ENCODE peak calls at places on chromosomes 6 and 20, in six cellular contexts. N, E, A, R, Q and I are unnamed samples.

GRCh38 chr20:33273117-33273851 is 9.7 kb upstream of the BPIFB1 start:
- DNase-seq in N (no peak), E (no peak), A (no peak), R (no peak), Q (no peak), I (no peak)

GRCh38 chr6:32194825-32195651 is 2.6 kb upstream of the GPSM3 start:
- DNase-seq in N (peak), E (peak), A (peak), R (peak), Q (no peak), I (no peak)

GRCh38 chr20:17904027-17904426 is 64.6 kb downstream of the SNX5 start:
- DNase-seq in N (no peak), E (no peak), A (no peak), R (no peak), Q (no peak), I (no peak)

GRCh38 chr6:7647504-7647903 is 57.5 kb downstream of the SNRNP48 start:
- DNase-seq in N (no peak), E (no peak), A (no peak), R (no peak), Q (no peak), I (no peak)

GRCh38 chr6:138309695-138310094 is 68.0 kb upstream of the SMIM28 start:
- DNase-seq in N (no peak), E (no peak), A (no peak), R (no peak), Q (no peak), I (no peak)

GRCh38 chr6:47102331-47102730 is 60.2 kb upstream of the ADGRF1 start:
- DNase-seq in N (no peak), E (no peak), A (no peak), R (no peak), Q (no peak), I (no peak)

GRCh38 chr6:30151580-30151979 is 9.4 kb downstream of the TRIM10 start:
- DNase-seq in N (no peak), E (no peak), A (no peak), R (no peak), Q (no peak), I (no peak)

GRCh38 chr6:128358111-128358780 is 162.2 kb downstream of the PTPRK start:
- DNase-seq in N (peak), E (peak), A (no peak), R (peak), Q (no peak), I (no peak)

GRCh38 chr20:38202982-38203293 is 37.9 kb upstream of the TGM2 start:
- DNase-seq in N (no peak), E (no peak), A (no peak), R (no peak), Q (no peak), I (no peak)

DNA sequence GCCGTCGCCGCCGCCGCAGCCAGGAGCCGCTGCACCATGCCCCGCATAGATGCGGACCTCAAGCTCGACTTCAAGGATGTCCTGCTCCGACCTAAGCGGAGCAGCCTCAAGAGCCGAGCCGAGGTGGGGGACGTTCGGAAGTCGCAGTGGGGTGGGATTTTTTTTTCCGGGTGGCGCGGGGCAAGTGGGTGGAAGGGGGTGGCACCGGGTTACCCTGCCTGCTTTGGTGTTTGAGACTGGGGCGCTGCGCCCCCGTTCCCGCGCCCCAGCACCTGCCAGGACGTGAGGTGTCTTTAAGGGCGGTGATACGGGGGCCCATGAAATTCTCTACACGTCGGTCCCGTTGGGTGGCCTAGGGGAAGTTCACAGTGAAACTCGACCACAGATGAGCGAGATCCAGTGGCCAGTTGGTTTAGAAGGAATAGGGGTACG is 287 bp downstream of the GMPR start:
- DNase-seq in N (no peak), E (no peak), A (no peak), R (no peak), Q (no peak), I (no peak)
- H3K9ac ChIP-seq in N (peak), E (peak), A (no peak), R (peak), Q (peak), I (peak)

DNA sequence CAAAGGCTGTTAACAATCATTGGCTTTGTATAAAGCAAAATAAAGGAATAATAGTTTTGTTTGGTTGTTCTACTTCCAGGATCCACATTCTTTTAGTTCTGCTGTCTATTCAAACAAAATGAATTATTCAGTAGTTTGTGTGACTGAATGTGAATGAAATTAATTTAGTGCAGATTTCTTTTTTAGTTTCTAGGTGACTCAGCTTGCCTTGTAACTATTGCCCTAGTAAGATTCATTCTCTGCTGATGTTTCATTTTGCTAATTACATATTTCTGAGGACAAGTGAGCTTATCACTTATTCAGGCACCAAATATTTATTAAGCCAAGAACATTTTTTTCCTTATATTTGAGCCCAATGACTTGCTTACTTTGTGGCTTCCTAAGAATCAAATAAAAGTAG is 46.5 kb upstream of the RIPOR2 start:
- DNase-seq in N (peak), E (peak), A (no peak), R (peak), Q (no peak), I (no peak)
- H3K9ac ChIP-seq in N (no peak), E (peak), A (no peak), R (no peak), Q (no peak), I (no peak)

DNA sequence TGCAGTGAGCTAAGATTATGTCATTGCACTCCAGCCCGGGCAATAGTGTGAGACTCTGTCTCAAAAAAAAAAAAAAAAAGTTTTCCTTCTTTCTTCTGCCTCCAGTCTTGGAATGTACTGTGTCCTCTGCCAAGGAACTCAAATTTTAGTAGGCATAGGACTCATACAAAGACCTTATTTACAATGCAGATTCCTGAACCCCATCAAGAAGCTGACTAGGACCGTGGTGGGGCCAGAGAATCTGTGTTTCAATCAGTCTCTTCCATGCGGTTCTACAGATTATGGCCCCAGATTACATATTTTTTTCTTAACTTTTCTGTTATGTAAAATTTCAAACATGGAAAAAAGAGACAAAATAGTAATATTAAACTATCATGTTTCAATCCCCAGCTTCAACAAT is 29.8 kb upstream of the PIM1 start:
- DNase-seq in N (no peak), E (no peak), A (no peak), R (no peak), Q (no peak), I (no peak)
- H3K9ac ChIP-seq in N (no peak), E (peak), A (no peak), R (no peak), Q (no peak), I (no peak)

DNA sequence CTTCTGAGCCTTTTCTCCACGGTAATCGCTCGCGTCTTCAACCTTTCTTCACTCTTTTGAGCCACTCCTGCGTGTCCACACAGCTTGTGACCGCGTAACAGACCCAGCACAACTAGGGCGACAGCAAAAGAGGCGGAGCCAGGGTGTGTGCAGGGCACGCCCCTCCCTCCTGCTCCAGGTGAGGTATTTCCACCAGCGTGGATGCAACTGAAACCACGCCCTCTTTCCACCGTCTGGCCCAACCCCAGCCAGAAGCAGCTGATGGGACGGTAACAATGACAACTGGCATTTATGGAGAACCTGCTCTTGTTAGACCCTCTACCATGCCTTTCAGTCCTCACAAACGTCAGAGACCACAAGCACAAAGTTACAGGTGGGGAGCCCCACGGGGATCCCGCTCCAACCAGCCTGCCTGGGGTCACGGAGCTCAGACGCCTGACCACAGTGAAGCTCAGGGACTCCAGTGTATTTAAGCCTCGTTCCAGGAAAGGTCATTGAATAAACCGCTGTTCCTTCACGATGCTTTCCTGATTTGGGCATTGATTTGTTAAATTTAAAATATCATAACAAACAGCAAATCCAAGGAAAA is 2.0 kb downstream of the PXDC1 start:
- DNase-seq in N (no peak), E (peak), A (no peak), R (no peak), Q (no peak), I (no peak)
- H3K9ac ChIP-seq in N (peak), E (peak), A (no peak), R (peak), Q (no peak), I (peak)

GRCh38 chr6:112190164-112190563 is 64.2 kb downstream of the LAMA4 start:
- DNase-seq in N (no peak), E (no peak), A (no peak), R (no peak), Q (no peak), I (no peak)
- H3K9ac ChIP-seq in N (no peak), E (peak), A (no peak), R (peak), Q (no peak), I (no peak)